ENCODE peak calls at places on chromosome 3, in nine cellular contexts. W is OCI-LY7, E is psoas muscle, M is neural progenitor cell, V is hepatocyte, J is neuronal stem cell, Q is adrenal gland, N is heart right ventricle, B is small intestine. D is an unnamed sample.

GRCh38 chr3:9168230-9168629 is 81.2 kb downstream of the SRGAP3 start:
- DNase-seq in W (peak; percentile 78), E (no peak), M (peak; percentile 60), V (peak; percentile 41), J (no peak), Q (no peak), N (no peak), B (peak; percentile 41), D (no peak)

GRCh38 chr3:43503067-43503728 is 118.6 kb downstream of the ANO10 start:
- DNase-seq in W (peak; percentile 32), E (no peak), M (peak; percentile 31), V (peak; percentile 50), J (no peak), Q (no peak), N (no peak), B (peak; percentile 41), D (no peak)

GRCh38 chr3:139457066-139457465 is 19.2 kb downstream of the RBP2 start:
- DNase-seq in W (no peak), E (no peak), M (no peak), V (no peak), J (no peak), Q (no peak), N (no peak), B (peak; percentile 1), D (no peak)

GRCh38 chr3:54122046-54122801 is at the start of gene CACNA2D3:
- DNase-seq in W (no peak), E (peak; percentile 82), M (peak; percentile 67), V (peak; percentile 67), J (no peak), Q (peak; percentile 54), N (peak; percentile 74), B (peak; percentile 4), D (no peak)

GRCh38 chr3:150365132-150365604 is 42.9 kb upstream of the TSC22D2 start:
- DNase-seq in W (no peak), E (no peak), M (no peak), V (no peak), J (no peak), Q (no peak), N (no peak), B (no peak), D (no peak)

GRCh38 chr3:33581666-33582065 is 136.4 kb downstream of the CLASP2 start:
- DNase-seq in W (no peak), E (no peak), M (no peak), V (peak; percentile 22), J (no peak), Q (no peak), N (no peak), B (no peak), D (no peak)

GRCh38 chr3:186882125-186882524 is 39.6 kb downstream of the ADIPOQ start:
- DNase-seq in W (no peak), E (no peak), M (no peak), V (no peak), J (no peak), Q (no peak), N (no peak), B (no peak), D (no peak)

GRCh38 chr3:111538687-111539086 is 3.3 kb upstream of the CD96 start:
- DNase-seq in W (no peak), E (no peak), M (no peak), V (no peak), J (no peak), Q (no peak), N (no peak), B (no peak), D (no peak)

GRCh38 chr3:127428344-127429001 is 140.6 kb upstream of the PRR20G start:
- DNase-seq in W (no peak), E (no peak), M (no peak), V (no peak), J (no peak), Q (no peak), N (no peak), B (no peak), D (no peak)

GRCh38 chr3:129518581-129518980 is 9.9 kb upstream of the RHO start:
- DNase-seq in W (no peak), E (no peak), M (no peak), V (no peak), J (no peak), Q (no peak), N (no peak), B (no peak), D (no peak)

GRCh38 chr3:23319913-23320312 is 116.8 kb downstream of the UBE2E2 start:
- DNase-seq in W (no peak), E (no peak), M (no peak), V (no peak), J (no peak), Q (no peak), N (no peak), B (no peak), D (no peak)

GRCh38 chr3:67907735-67908134 is 253.3 kb upstream of the SUCLG2 start:
- DNase-seq in W (no peak), E (no peak), M (no peak), V (no peak), J (no peak), Q (no peak), N (no peak), B (no peak), D (no peak)

GRCh38 chr3:55169608-55170010 is 241.8 kb upstream of the LRTM1 start:
- DNase-seq in W (no peak), E (no peak), M (no peak), V (no peak), J (no peak), Q (no peak), N (no peak), B (no peak), D (no peak)

GRCh38 chr3:195227871-195228270 is 43.1 kb downstream of the XXYLT1 start:
- DNase-seq in W (no peak), E (no peak), M (no peak), V (no peak), J (no peak), Q (no peak), N (no peak), B (no peak), D (peak; percentile 46)

GRCh38 chr3:38707730-38708129 is 58.2 kb upstream of the SCN5A start:
- DNase-seq in W (peak; percentile 5), E (no peak), M (peak; percentile 31), V (peak; percentile 16), J (no peak), Q (no peak), N (no peak), B (no peak), D (no peak)

GRCh38 chr3:46986782-46987484 is 7.5 kb downstream of the NBEAL2 start:
- DNase-seq in W (no peak), E (peak; percentile 32), M (peak; percentile 33), V (peak; percentile 47), J (no peak), Q (no peak), N (no peak), B (no peak), D (no peak)
- H3K4me3 ChIP-seq in W (peak overlapping the region; percentile 43), E (no peak overlapping the region), M (no peak overlapping the region), V (no peak overlapping the region), J (no peak overlapping the region), Q (no peak overlapping the region), N (no peak overlapping the region), B (no peak overlapping the region), D (no peak overlapping the region)

GRCh38 chr3:108126348-108126747 is 35.5 kb upstream of the CD47 start:
- DNase-seq in W (peak; percentile 16), E (no peak), M (no peak), V (no peak), J (no peak), Q (no peak), N (no peak), B (no peak), D (no peak)

GRCh38 chr3:108127301-108127988 is 36.6 kb upstream of the CD47 start:
- DNase-seq in W (peak; percentile 86), E (no peak), M (peak; percentile 5), V (no peak), J (no peak), Q (no peak), N (no peak), B (peak; percentile 73), D (no peak)

GRCh38 chr3:108124337-108125150 is 33.7 kb upstream of the CD47 start:
- DNase-seq in W (peak; percentile 94), E (no peak), M (no peak), V (no peak), J (no peak), Q (no peak), N (no peak), B (peak; percentile 29), D (no peak)

GRCh38 chr3:108125151-108125540 is 34.3 kb upstream of the CD47 start:
- DNase-seq in W (no peak), E (no peak), M (no peak), V (no peak), J (no peak), Q (no peak), N (no peak), B (no peak), D (no peak)

GRCh38 chr3:108125550-108126071 is 34.8 kb upstream of the CD47 start:
- DNase-seq in W (peak; percentile 96), E (no peak), M (peak; percentile 5), V (no peak), J (no peak), Q (no peak), N (no peak), B (peak; percentile 28), D (no peak)
- H3K27ac ChIP-seq in W (peak overlapping the region; percentile 95), E (no peak overlapping the region), M (no peak overlapping the region), V (no peak overlapping the region), J (no peak overlapping the region), Q (no peak overlapping the region), N (no peak overlapping the region), B (peak overlapping the region; percentile 80), D (no peak overlapping the region)

GRCh38 chr3:184850201-184850600 is 38.2 kb downstream of the VPS8 start:
- DNase-seq in W (no peak), E (no peak), M (no peak), V (no peak), J (no peak), Q (no peak), N (no peak), B (no peak), D (no peak)

GRCh38 chr3:184845819-184846218 is 33.9 kb downstream of the VPS8 start:
- DNase-seq in W (no peak), E (no peak), M (no peak), V (no peak), J (no peak), Q (no peak), N (no peak), B (no peak), D (no peak)

GRCh38 chr3:184846500-184846899 is 34.5 kb downstream of the VPS8 start:
- DNase-seq in W (no peak), E (no peak), M (no peak), V (no peak), J (no peak), Q (no peak), N (no peak), B (no peak), D (no peak)

DNA sequence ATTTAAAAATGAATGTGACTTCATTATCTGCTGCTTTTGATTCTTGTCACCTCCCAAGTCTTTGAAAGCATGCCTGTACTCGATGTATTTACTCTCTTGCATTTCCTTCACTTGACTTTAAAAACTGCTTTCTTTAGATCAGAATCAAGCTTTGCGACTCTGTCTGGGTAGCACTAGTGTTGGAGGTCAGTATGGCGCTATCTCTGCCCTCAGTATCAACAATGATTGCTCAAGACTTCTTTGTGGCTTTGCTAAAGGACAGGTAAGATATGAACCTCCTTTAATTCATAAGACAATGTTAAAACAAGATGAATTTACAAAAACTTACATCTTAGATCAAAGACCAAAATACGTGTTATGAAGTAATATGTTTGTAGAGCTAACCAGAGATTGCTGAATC is 37.0 kb downstream of the VPS8 start:
- DNase-seq in W (no peak), E (no peak), M (no peak), V (no peak), J (no peak), Q (no peak), N (no peak), B (no peak), D (no peak)
- H3K4me3 ChIP-seq in W (no peak overlapping the region), E (no peak overlapping the region), M (no peak overlapping the region), V (no peak overlapping the region), J (no peak overlapping the region), Q (no peak overlapping the region), N (no peak overlapping the region), B (no peak overlapping the region), D (no peak overlapping the region)

GRCh38 chr3:11591401-11592266 is 52.1 kb downstream of the VGLL4 start:
- DNase-seq in W (no peak), E (peak; percentile 72), M (peak; percentile 96), V (peak; percentile 72), J (peak; percentile 90), Q (no peak), N (peak; percentile 52), B (no peak), D (no peak)
- H3K27ac ChIP-seq in W (no peak overlapping the region), E (peak overlapping the region; percentile 81), M (peak overlapping the region; percentile 94), V (peak overlapping the region; percentile 78), J (peak overlapping the region; percentile 92), Q (peak overlapping the region; percentile 53), N (peak overlapping the region; percentile 77), B (peak overlapping the region; percentile 36), D (peak overlapping the region; percentile 75)

D was measured in right atrium auricular region.